ENCODE peak calls at places on chromosomes 4 and X, in four cellular contexts. A is BJ, R is lung, O is endothelial cell. W is an unnamed sample.

GRCh38 chr4:182874158-182874855 is 42.9 kb downstream of the DCTD start:
- DNase-seq in R (no peak), O (no peak), A (no peak), W (no peak)

GRCh38 chrX:140431521-140431920 is 73.3 kb downstream of the SOX3 start:
- DNase-seq in A (no peak), O (no peak), R (no peak), W (no peak)

GRCh38 chr4:142683503-142683902 is 162.6 kb downstream of the INPP4B start:
- DNase-seq in R (no peak), O (no peak), A (no peak), W (no peak)

GRCh38 chr4:71614626-71615025 is 169.3 kb downstream of the GC start:
- DNase-seq in O (no peak), A (no peak), R (no peak), W (no peak)

GRCh38 chr4:154384012-154384411 is 107.6 kb downstream of the DCHS2 start:
- DNase-seq in O (no peak), A (no peak), R (no peak), W (no peak)

GRCh38 chr4:175542787-175543186 is 269.3 kb downstream of the GPM6A start:
- DNase-seq in R (no peak), A (no peak), O (no peak), W (no peak)

GRCh38 chrX:63508668-63509067 is 157.5 kb upstream of the SPIN4 start:
- DNase-seq in R (no peak), A (no peak), O (no peak), W (no peak)

GRCh38 chrX:153946910-153947769 is 2.7 kb upstream of the RENBP start:
- DNase-seq in A (no peak), R (peak; percentile 77), O (peak; percentile 81), W (peak; percentile 82)

GRCh38 chrX:53332204-53332603 is 50.8 kb upstream of the IQSEC2 start:
- DNase-seq in A (no peak), R (no peak), O (no peak), W (no peak)

GRCh38 chrX:11890843-11891514 is 132.9 kb downstream of the MSL3 start:
- DNase-seq in A (no peak), O (no peak), R (no peak), W (peak; percentile 60)

GRCh38 chrX:139815771-139816170 is 107.8 kb upstream of the MCF2 start:
- DNase-seq in R (no peak), A (no peak), O (no peak), W (no peak)

GRCh38 chr4:53646792-53647191 is 55.5 kb upstream of the LNX1 start:
- DNase-seq in A (no peak), R (no peak), O (peak; percentile 26), W (no peak)

GRCh38 chr4:7161721-7162214 is 30.6 kb upstream of the SORCS2 start:
- DNase-seq in A (no peak), O (no peak), R (no peak), W (peak; percentile 71)

GRCh38 chr4:8505229-8505628 is 64.7 kb downstream of the TRMT44 start:
- DNase-seq in R (no peak), A (no peak), O (no peak), W (no peak)

GRCh38 chr4:181897935-181898334 is 345.3 kb upstream of the TENM3 start:
- DNase-seq in R (no peak), A (peak; percentile 93), O (no peak), W (no peak)

GRCh38 chr4:183971938-183972490 is 66.9 kb downstream of the STOX2 start:
- DNase-seq in R (no peak), A (no peak), O (no peak), W (no peak)

GRCh38 chr4:92488496-92488895 is 184.7 kb downstream of the GRID2 start:
- DNase-seq in A (no peak), R (no peak), O (no peak), W (no peak)

GRCh38 chr4:41176357-41176756 is 38.0 kb downstream of the APBB2 start:
- DNase-seq in O (no peak), A (peak; percentile 58), R (no peak), W (no peak)

GRCh38 chr4:6231663-6232165 is 31.4 kb upstream of the JAKMIP1 start:
- DNase-seq in A (no peak), R (no peak), O (no peak), W (no peak)

GRCh38 chr4:37441231-37442061 is 196.9 kb downstream of the NWD2 start:
- DNase-seq in O (no peak), A (no peak), R (no peak), W (no peak)

GRCh38 chrX:155876704-155877103 is 4.4 kb upstream of the VAMP7 start:
- DNase-seq in R (no peak), A (no peak), O (no peak), W (no peak)

GRCh38 chrX:102580891-102581290 is 18.4 kb upstream of the ARMCX5 start:
- DNase-seq in R (no peak), A (no peak), O (no peak), W (no peak)

GRCh38 chr4:70190579-70190978 is 4.9 kb upstream of the ODAM start:
- DNase-seq in A (no peak), R (no peak), O (no peak), W (no peak)

GRCh38 chr4:70196855-70197254 is 1.3 kb downstream of the ODAM start:
- DNase-seq in O (no peak), A (no peak), R (no peak), W (no peak)

GRCh38 chr4:70197842-70198241 is 2.3 kb downstream of the ODAM start:
- DNase-seq in A (no peak), O (no peak), R (peak; percentile 52), W (peak; percentile 6)

GRCh38 chr4:70192895-70193294 is 2.6 kb upstream of the ODAM start:
- DNase-seq in A (no peak), O (no peak), R (no peak), W (no peak)

DNA sequence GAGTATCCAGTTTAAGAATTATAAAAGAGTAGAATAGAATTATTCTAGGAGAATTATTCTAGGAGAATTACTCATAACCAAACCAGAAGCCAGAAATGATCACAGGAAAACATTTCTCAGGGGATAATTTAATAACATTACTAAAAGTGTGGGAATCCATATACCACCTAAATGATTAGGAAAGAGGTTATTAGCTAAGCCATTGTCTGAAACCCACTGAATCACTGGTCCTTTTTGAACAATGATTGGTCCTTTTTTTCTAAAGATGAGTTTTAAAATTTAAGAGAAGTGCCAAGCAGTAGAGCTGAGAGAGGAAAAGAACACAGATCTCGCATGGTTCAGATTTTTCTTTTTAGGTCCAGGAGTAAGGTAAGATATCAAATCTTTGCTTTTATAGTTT is at the start of gene ODAM:
- DNase-seq in A (no peak), O (no peak), R (no peak), W (no peak)
- TF ChIP-seq CTCF in A (no peak), O (no peak), R (no peak), W (no peak)

GRCh38 chr4:52015366-52015765 is 4.8 kb downstream of the LRRC66 start:
- DNase-seq in A (no peak), O (no peak), R (no peak), W (peak; percentile 20)
- TF ChIP-seq CTCF in A (no peak), O (no peak), R (no peak), W (peak; percentile 24)

GRCh38 chrX:83759872-83760271 is 101.1 kb upstream of the CYLC1 start:
- DNase-seq in A (no peak), O (no peak), R (no peak), W (peak; percentile 44)
- TF ChIP-seq CTCF in A (no peak), O (peak; percentile 29), R (no peak), W (no peak)

GRCh38 chr4:108415389-108415788 is 205.0 kb upstream of the RPL34 start:
- DNase-seq in O (no peak), A (no peak), R (no peak), W (no peak)

GRCh38 chr4:108416831-108417230 is 203.5 kb upstream of the RPL34 start:
- DNase-seq in O (no peak), R (no peak), A (no peak), W (no peak)

GRCh38 chr4:108417923-108418322 is 202.5 kb upstream of the RPL34 start:
- DNase-seq in O (no peak), R (no peak), A (no peak), W (no peak)
- TF ChIP-seq CTCF in O (no peak), R (no peak), A (no peak), W (no peak)

GRCh38 chrX:38304010-38304409 is 23.3 kb downstream of the RPGR start:
- DNase-seq in A (no peak), O (peak; percentile 11), R (no peak), W (peak; percentile 46)
- TF ChIP-seq CTCF in A (peak; percentile 35), O (peak; percentile 28), R (no peak), W (peak; percentile 49)